ENCODE peak calls at places on chromosomes 5 and 9, in eight cellular contexts. X is gastrocnemius medialis, N is COR-L47, D is HT-29, C is amygdala, T is activated T-cell treated with anti-CD3 and anti-CD28 coated beads for 1 hour, R is M059J, Q is T-helper 9 cell. H is an unnamed sample.

GRCh38 chr5:45038366-45038987 is 229.7 kb downstream of the MRPS30 start:
- DNase-seq in Q (no peak), D (peak), R (peak), T (no peak), X (no peak), C (no peak), N (no peak), H (peak)

GRCh38 chr9:6584881-6585597 is 60.5 kb downstream of the GLDC start:
- DNase-seq in R (peak), Q (no peak), T (no peak), X (no peak), D (peak), C (no peak), N (no peak), H (no peak)

GRCh38 chr5:173065155-173065554 is 9.0 kb downstream of the CREBRF start:
- DNase-seq in R (no peak), T (no peak), X (no peak), Q (no peak), C (no peak), D (no peak), N (no peak), H (no peak)

GRCh38 chr9:82665324-82665723 is 397.6 kb downstream of the RASEF start:
- DNase-seq in D (no peak), N (no peak), T (no peak), C (no peak), Q (no peak), R (no peak), X (no peak), H (no peak)

GRCh38 chr5:102718819-102719218 is 36.3 kb upstream of the PAM start:
- DNase-seq in C (no peak), T (no peak), D (no peak), N (no peak), Q (no peak), X (no peak), R (peak), H (no peak)

GRCh38 chr9:109640232-109641078 is 139.5 kb upstream of the PALM2AKAP2 start:
- DNase-seq in Q (no peak), D (no peak), R (peak), C (peak), N (peak), X (no peak), T (no peak), H (peak)

GRCh38 chr5:39016587-39017275 is 57.5 kb downstream of the RICTOR start:
- DNase-seq in C (no peak), X (no peak), R (peak), N (no peak), Q (no peak), T (no peak), D (no peak), H (no peak)

GRCh38 chr9:87234854-87235253 is 262.8 kb upstream of the DAPK1 start:
- DNase-seq in Q (no peak), N (no peak), R (no peak), C (no peak), X (no peak), T (no peak), D (no peak), H (no peak)

GRCh38 chr5:177528631-177529030 is 11.9 kb upstream of the DDX41 start:
- DNase-seq in N (no peak), X (no peak), R (no peak), C (no peak), D (no peak), T (no peak), Q (no peak), H (no peak)

GRCh38 chr5:97074859-97075489 is 67.4 kb downstream of the LIX1 start:
- DNase-seq in D (peak), T (no peak), Q (no peak), R (no peak), X (no peak), C (no peak), N (no peak), H (no peak)

GRCh38 chr9:81314525-81314924 is 374.8 kb downstream of the TLE1 start:
- DNase-seq in T (no peak), C (no peak), X (no peak), N (no peak), R (peak), Q (no peak), D (no peak), H (no peak)

GRCh38 chr9:129383005-129383414 is 204.9 kb upstream of the IER5L start:
- DNase-seq in C (no peak), T (no peak), Q (no peak), X (peak), D (peak), N (peak), R (no peak), H (no peak)

GRCh38 chr9:77916410-77916819 is 115.2 kb downstream of the GNAQ start:
- DNase-seq in T (no peak), D (no peak), C (no peak), X (no peak), N (no peak), R (no peak), Q (no peak), H (no peak)

GRCh38 chr5:76493190-76493837 is 90.2 kb downstream of the IQGAP2 start:
- DNase-seq in R (no peak), D (no peak), T (no peak), X (no peak), N (no peak), Q (no peak), C (no peak), H (no peak)

GRCh38 chr5:142685418-142686209 is at the start of gene FGF1:
- DNase-seq in D (no peak), X (no peak), N (no peak), C (peak), Q (no peak), R (peak), T (no peak), H (no peak)